ENCODE peak calls at places on chromosomes 1 and 21, in five cellular contexts. U, Q, B, A and D are unnamed samples.

GRCh38 chr1:88061106-88061829 is 622.8 kb upstream of the PKN2 start:
- DNase-seq in A (no peak), Q (no peak), B (no peak), U (no peak), D (no peak)

GRCh38 chr1:109476825-109477224 is 6.9 kb upstream of the ATXN7L2 start:
- DNase-seq in Q (no peak), A (no peak), B (no peak), U (no peak), D (no peak)

GRCh38 chr1:39683591-39684312 is 7.5 kb downstream of the HPCAL4 start:
- DNase-seq in A (peak), Q (no peak), B (peak), U (peak), D (no peak)

GRCh38 chr1:100860397-100860991 is 34.1 kb downstream of the EXTL2 start:
- DNase-seq in A (no peak), B (no peak), U (no peak), Q (no peak), D (no peak)

GRCh38 chr1:16246961-16247360 is 10.0 kb upstream of the CPLANE2 start:
- DNase-seq in A (no peak), B (no peak), Q (peak), U (no peak), D (no peak)

GRCh38 chr21:28152729-28153128 is 839.9 kb downstream of the LTN1 start:
- DNase-seq in A (no peak), U (no peak), B (no peak), Q (no peak), D (no peak)

GRCh38 chr1:5764464-5764863 is 227.8 kb downstream of the NPHP4 start:
- DNase-seq in B (no peak), Q (no peak), U (no peak), A (no peak), D (no peak)

GRCh38 chr1:207181838-207182237 is 77.8 kb downstream of the C4BPA start:
- DNase-seq in U (no peak), B (no peak), A (no peak), Q (no peak), D (no peak)

GRCh38 chr1:216766633-216767325 is 43.5 kb upstream of the ESRRG start:
- DNase-seq in Q (no peak), B (no peak), U (no peak), A (no peak), D (no peak)

GRCh38 chr1:112011231-112011630 is 21.8 kb upstream of the KCND3 start:
- DNase-seq in B (no peak), A (no peak), U (no peak), Q (no peak), D (no peak)

GRCh38 chr1:209062081-209062480 is 521.4 kb upstream of the CAMK1G start:
- DNase-seq in A (no peak), B (no peak), U (no peak), Q (no peak), D (no peak)

GRCh38 chr21:36744560-36745231 is 45.8 kb downstream of the SIM2 start:
- DNase-seq in Q (no peak), B (no peak), A (no peak), U (no peak), D (no peak)

GRCh38 chr1:34681481-34682451 is 73.1 kb upstream of the GJB5 start:
- DNase-seq in Q (no peak), A (peak), B (peak), U (no peak), D (peak)

GRCh38 chr21:44337941-44338895 is 972 bp downstream of the CFAP410 start:
- DNase-seq in U (no peak), B (no peak), Q (no peak), A (no peak), D (peak)

GRCh38 chr1:44842763-44843655 is at the start of gene PTCH2:
- DNase-seq in B (no peak), U (no peak), Q (no peak), A (no peak), D (peak)

GRCh38 chr21:36910581-36911307 is 55.7 kb downstream of the HLCS start:
- DNase-seq in U (no peak), B (no peak), Q (no peak), A (no peak), D (no peak)